ENCODE peak calls at places on chromosomes 12 and 14, in four cellular contexts. O is Peyer's patch, N is WERI-Rb-1, M is left ventricle myocardium inferior. B is an unnamed sample.
A peak's percentile ranks its signal among the peaks of the same experiment; 100 is the strongest.

GRCh38 chr14:61107896-61108295 is 126.9 kb downstream of the SLC38A6 start:
- DNase-seq in N (no peak), O (no peak), M (no peak), B (no peak)

GRCh38 chr14:99255621-99256482 is 16.1 kb downstream of the BCL11B start:
- DNase-seq in M (no peak), O (no peak), N (no peak), B (no peak)

GRCh38 chr14:103393687-103394626 is 8.7 kb downstream of the MARK3 start:
- DNase-seq in N (no peak), M (no peak), O (no peak), B (no peak)

GRCh38 chr14:37791384-37792036 is 196.1 kb downstream of the TTC6 start:
- DNase-seq in M (no peak), N (no peak), O (no peak), B (no peak)

GRCh38 chr14:92460916-92461579 is 52.5 kb upstream of the RIN3 start:
- DNase-seq in O (no peak), N (no peak), M (peak; percentile 51), B (no peak)

GRCh38 chr12:124398578-124399227 is 103.8 kb downstream of the RFLNA start:
- DNase-seq in M (peak; percentile 77), N (no peak), O (no peak), B (no peak)

GRCh38 chr12:27937768-27938167 is 34.8 kb downstream of the PTHLH start:
- DNase-seq in M (no peak), O (no peak), N (no peak), B (no peak)

GRCh38 chr14:50399251-50400032 is 2.8 kb upstream of the CDKL1 start:
- DNase-seq in M (no peak), O (no peak), N (no peak), B (no peak)

GRCh38 chr12:122190842-122191668 is 8.1 kb downstream of the LRRC43 start:
- DNase-seq in N (peak; percentile 82), M (peak; percentile 48), O (peak; percentile 52), B (peak; percentile 82)

GRCh38 chr14:81435578-81436295 is 35.6 kb upstream of the STON2 start:
- DNase-seq in N (peak; percentile 62), M (peak; percentile 54), O (no peak), B (peak; percentile 57)

GRCh38 chr14:100092832-100093231 is 27.6 kb downstream of the EVL start:
- DNase-seq in O (no peak), N (no peak), M (no peak), B (no peak)

GRCh38 chr12:122421263-122421814 is 1.1 kb downstream of the CLIP1 start:
- DNase-seq in O (peak; percentile 36), M (peak; percentile 31), N (peak; percentile 31), B (peak; percentile 31)

GRCh38 chr12:108211161-108211560 is 82.1 kb downstream of the WSCD2 start:
- DNase-seq in O (no peak), N (no peak), M (no peak), B (no peak)

DNA sequence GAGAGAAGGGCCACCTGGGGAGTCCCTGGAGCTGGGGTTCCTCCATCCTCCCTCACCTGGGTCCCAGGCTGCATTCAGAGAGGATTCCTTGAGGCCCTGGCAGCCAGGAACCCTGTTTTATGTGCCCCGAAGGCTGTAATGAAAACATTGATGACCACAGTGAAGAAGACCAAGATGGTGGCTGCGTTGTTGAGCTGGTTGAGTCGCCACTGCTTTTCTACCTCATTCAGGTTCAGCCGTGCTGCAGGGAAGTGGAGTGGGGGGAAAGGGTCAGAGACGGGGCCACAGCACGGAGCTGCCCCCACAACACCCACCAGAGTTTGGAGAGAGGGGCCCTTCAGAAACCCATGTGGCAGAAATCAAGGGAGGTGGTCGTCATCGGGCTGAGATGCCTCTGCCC is 98.1 kb downstream of the NINJ2 start:
- DNase-seq in O (no peak), N (no peak), M (no peak), B (no peak)
- TF ChIP-seq CTCF in O (no peak), N (no peak), M (no peak), B (no peak)

DNA sequence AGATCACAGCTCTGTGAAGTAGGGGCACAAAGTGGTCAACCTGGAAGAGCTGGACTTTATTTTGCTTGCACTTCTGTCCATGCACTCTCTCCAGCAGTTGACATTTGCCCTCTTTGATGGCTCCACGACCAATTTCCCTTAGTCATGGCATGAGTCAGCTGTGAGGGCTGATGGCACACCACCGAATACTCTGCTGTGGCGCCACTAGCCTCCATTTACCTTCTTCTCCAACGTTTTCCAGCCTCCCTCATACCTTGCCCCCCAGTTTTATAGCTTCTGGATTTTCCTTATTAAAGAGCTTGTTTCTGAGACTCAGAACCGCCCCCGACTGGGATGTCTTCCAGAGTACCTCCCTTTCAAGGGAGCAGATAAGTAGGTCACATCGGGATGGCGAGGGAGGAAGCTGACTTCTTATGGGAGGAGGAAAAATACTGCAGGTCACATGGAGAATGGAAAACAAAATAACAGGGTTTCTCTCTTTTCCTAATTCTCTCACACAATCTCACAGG is 17.6 kb downstream of the NINJ2 start:
- DNase-seq in M (peak; percentile 56), O (no peak), N (no peak), B (no peak)
- TF ChIP-seq CTCF in M (no peak), O (no peak), N (no peak), B (no peak)

GRCh38 chr14:104892517-104893434 is 27.7 kb downstream of the CEP170B start:
- DNase-seq in M (no peak), O (no peak), N (peak; percentile 16), B (peak; percentile 21)
- TF ChIP-seq CTCF in M (no peak), O (no peak), N (no peak), B (no peak)

GRCh38 chr12:93736640-93737178 is 59.5 kb downstream of the CRADD start:
- DNase-seq in M (no peak), O (no peak), N (no peak), B (no peak)

GRCh38 chr12:93737457-93738198 is 60.5 kb downstream of the CRADD start:
- DNase-seq in N (no peak), O (no peak), M (no peak), B (no peak)

GRCh38 chr12:93733358-93733757 is 56.2 kb downstream of the CRADD start:
- DNase-seq in N (no peak), M (peak; percentile 29), O (no peak), B (no peak)

GRCh38 chr12:93734784-93735183 is 57.6 kb downstream of the CRADD start:
- DNase-seq in M (no peak), N (no peak), O (no peak), B (no peak)

GRCh38 chr12:93733928-93734327 is 56.8 kb downstream of the CRADD start:
- DNase-seq in M (no peak), N (no peak), O (no peak), B (no peak)
- TF ChIP-seq CTCF in M (no peak), N (no peak), O (no peak), B (no peak)

DNA sequence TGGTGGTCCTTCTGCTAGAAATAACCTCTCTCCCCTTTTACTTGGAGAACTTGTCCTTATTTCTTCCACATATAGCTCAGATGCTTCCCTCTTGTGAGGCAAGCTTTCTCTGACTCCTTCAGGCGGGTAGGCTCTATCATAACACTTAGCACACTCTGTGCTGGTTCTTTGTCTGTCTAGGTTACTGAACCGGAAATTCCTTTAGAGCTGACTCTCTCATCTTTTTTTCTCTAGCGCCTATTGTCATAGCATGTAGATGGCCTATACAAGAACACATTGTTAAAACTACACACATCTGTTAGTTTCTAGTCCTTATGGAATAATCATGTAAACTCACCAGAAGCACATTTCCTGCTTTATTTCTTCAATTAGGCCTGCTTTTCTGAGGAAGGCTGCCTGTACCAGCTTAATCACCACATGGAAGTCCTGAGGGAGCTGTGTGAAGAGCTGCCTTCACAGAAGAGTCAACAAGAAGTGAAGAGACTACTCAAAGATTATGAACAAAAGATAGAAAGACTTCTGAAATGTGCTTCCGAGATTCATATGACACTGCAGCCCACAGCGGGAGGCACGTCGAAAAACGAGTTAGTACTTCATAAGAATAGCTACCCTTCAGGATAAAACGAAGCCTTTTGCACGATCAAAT is 143.9 kb downstream of the SYNE2 start:
- DNase-seq in M (no peak), N (no peak), O (no peak), B (no peak)
- TF ChIP-seq CTCF in M (no peak), N (no peak), O (no peak), B (no peak)

GRCh38 chr12:78119351-78119918 is 288.7 kb downstream of the NAV3 start:
- DNase-seq in M (no peak), N (no peak), O (no peak), B (no peak)

GRCh38 chr12:78118486-78118885 is 287.8 kb downstream of the NAV3 start:
- DNase-seq in N (no peak), O (no peak), M (no peak), B (no peak)

GRCh38 chr12:78120866-78121590 is 290.3 kb downstream of the NAV3 start:
- DNase-seq in N (no peak), O (no peak), M (no peak), B (no peak)

GRCh38 chr12:78115889-78116288 is 285.2 kb downstream of the NAV3 start:
- DNase-seq in O (no peak), M (no peak), N (no peak), B (no peak)

DNA sequence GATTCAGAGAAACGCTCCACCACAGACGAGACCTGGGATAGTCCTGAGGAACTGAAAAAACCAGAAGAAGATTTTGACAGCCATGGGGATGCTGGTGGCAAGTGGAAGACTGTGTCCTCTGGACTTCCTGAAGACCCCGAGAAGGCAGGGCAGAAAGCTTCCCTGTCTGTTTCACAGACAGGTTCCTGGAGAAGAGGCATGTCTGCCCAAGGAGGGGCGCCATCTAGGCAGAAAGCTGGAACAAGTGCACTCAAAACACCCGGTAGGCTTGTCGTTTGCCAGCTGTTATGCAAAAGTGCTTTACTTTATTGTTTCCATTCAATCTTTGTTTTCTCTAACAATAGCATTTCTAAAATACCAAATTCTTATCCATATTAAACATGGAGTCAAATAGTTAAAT is 287.3 kb downstream of the NAV3 start:
- DNase-seq in N (peak; percentile 56), M (no peak), O (no peak), B (no peak)
- TF ChIP-seq CTCF in N (peak; percentile 60), M (no peak), O (no peak), B (no peak)

GRCh38 chr12:56454557-56454956 is at the start of gene MIP:
- DNase-seq in N (no peak), M (no peak), O (no peak), B (no peak)

GRCh38 chr12:56451147-56451546 is 1.9 kb upstream of the TIMELESS start:
- DNase-seq in N (no peak), O (no peak), M (no peak), B (no peak)

GRCh38 chr12:56450241-56450640 is 1.0 kb upstream of the TIMELESS start:
- DNase-seq in N (peak; percentile 78), M (no peak), O (no peak), B (no peak)

GRCh38 chr12:56449622-56449984 is 377 bp upstream of the TIMELESS start:
- DNase-seq in O (no peak), N (peak; percentile 26), M (no peak), B (no peak)

GRCh38 chr12:56448860-56449621 is at the start of gene TIMELESS:
- DNase-seq in O (peak; percentile 87), M (peak; percentile 87), N (peak; percentile 81), B (peak; percentile 88)
- TF ChIP-seq CTCF in O (peak; percentile 19), M (peak; percentile 27), N (no peak), B (no peak)

GRCh38 chr12:109714141-109714912 is 702 bp downstream of the FAM222A start:
- DNase-seq in N (peak; percentile 80), O (peak; percentile 70), M (peak; percentile 73), B (peak; percentile 89)

GRCh38 chr12:109715310-109716091 is 1.9 kb downstream of the FAM222A start:
- DNase-seq in O (no peak), M (peak; percentile 29), N (peak; percentile 95), B (peak; percentile 70)

GRCh38 chr12:109714913-109715244 is 1.3 kb downstream of the FAM222A start:
- DNase-seq in N (no peak), O (no peak), M (no peak), B (no peak)

GRCh38 chr12:109711596-109712461 is 1.8 kb upstream of the FAM222A start:
- DNase-seq in M (peak; percentile 38), O (no peak), N (no peak), B (no peak)

GRCh38 chr12:109713187-109713984 is at the start of gene FAM222A:
- DNase-seq in N (peak; percentile 97), O (peak; percentile 94), M (peak; percentile 97), B (peak; percentile 99)
- TF ChIP-seq CTCF in N (no peak), O (peak; percentile 27), M (peak; percentile 44), B (peak; percentile 19)

B was measured in glutamatergic neuron.